ENCODE peak calls at places on chromosomes 3 and 15, in six cellular contexts. One of them, this sample, is unnamed.
A peak's percentile ranks its signal among the peaks of the same experiment; 100 is the strongest.

GRCh38 chr15:45186771-45187577 is 792 bp downstream of the SHF start:
- DNase-seq in H1: peak; percentile 69
- DNase-seq in IMR-90: no peak
- DNase-seq in trophoblast cell: peak; percentile 26
- DNase-seq in neuronal stem cell: no peak
- DNase-seq in mesenchymal stem cell: no peak
- DNase-seq in this sample: peak; percentile 47

GRCh38 chr15:66211670-66212455 is 41.7 kb downstream of the MEGF11 start:
- DNase-seq in IMR-90: no peak
- DNase-seq in mesenchymal stem cell: no peak
- DNase-seq in trophoblast cell: no peak
- DNase-seq in H1: no peak
- DNase-seq in neuronal stem cell: no peak
- DNase-seq in this sample: no peak

GRCh38 chr3:164465172-164465571 is 613.1 kb downstream of the SI start:
- DNase-seq in neuronal stem cell: no peak
- DNase-seq in IMR-90: peak; percentile 1
- DNase-seq in trophoblast cell: no peak
- DNase-seq in mesenchymal stem cell: peak; percentile 76
- DNase-seq in H1: no peak
- DNase-seq in this sample: no peak

GRCh38 chr15:89068325-89068784 is 19.9 kb upstream of the ABHD2 start:
- DNase-seq in neuronal stem cell: no peak
- DNase-seq in IMR-90: peak; percentile 98
- DNase-seq in mesenchymal stem cell: no peak
- DNase-seq in trophoblast cell: no peak
- DNase-seq in H1: no peak
- DNase-seq in this sample: no peak

GRCh38 chr3:157754415-157754814 is 251.2 kb upstream of the VEPH1 start:
- DNase-seq in H1: no peak
- DNase-seq in mesenchymal stem cell: no peak
- DNase-seq in IMR-90: no peak
- DNase-seq in neuronal stem cell: peak; percentile 27
- DNase-seq in trophoblast cell: no peak
- DNase-seq in this sample: no peak

GRCh38 chr3:126134219-126134975 is 46.0 kb downstream of the ALDH1L1 start:
- DNase-seq in neuronal stem cell: peak; percentile 72
- DNase-seq in mesenchymal stem cell: peak; percentile 52
- DNase-seq in IMR-90: peak; percentile 36
- DNase-seq in trophoblast cell: peak; percentile 76
- DNase-seq in H1: peak; percentile 87
- DNase-seq in this sample: peak; percentile 79

GRCh38 chr15:81098884-81099601 is 35.0 kb upstream of the CFAP161 start:
- DNase-seq in mesenchymal stem cell: no peak
- DNase-seq in H1: peak; percentile 38
- DNase-seq in IMR-90: peak; percentile 36
- DNase-seq in neuronal stem cell: no peak
- DNase-seq in trophoblast cell: no peak
- DNase-seq in this sample: no peak

GRCh38 chr3:32304510-32304909 is 66.0 kb downstream of the CMTM8 start:
- DNase-seq in neuronal stem cell: no peak
- DNase-seq in IMR-90: no peak
- DNase-seq in mesenchymal stem cell: no peak
- DNase-seq in trophoblast cell: peak; percentile 25
- DNase-seq in H1: no peak
- DNase-seq in this sample: no peak

GRCh38 chr3:129166579-129167332 is 5.9 kb upstream of the ISY1 start:
- DNase-seq in mesenchymal stem cell: no peak
- DNase-seq in IMR-90: no peak
- DNase-seq in trophoblast cell: no peak
- DNase-seq in neuronal stem cell: no peak
- DNase-seq in H1: no peak
- DNase-seq in this sample: no peak

GRCh38 chr3:146223401-146224373 is 27.2 kb downstream of the PLSCR4 start:
- DNase-seq in H1: no peak
- DNase-seq in IMR-90: peak; percentile 34
- DNase-seq in mesenchymal stem cell: no peak
- DNase-seq in trophoblast cell: peak; percentile 24
- DNase-seq in neuronal stem cell: no peak
- DNase-seq in this sample: no peak

GRCh38 chr3:127035672-127036071 is 52.8 kb downstream of the PLXNA1 start:
- DNase-seq in trophoblast cell: peak; percentile 25
- DNase-seq in IMR-90: peak; percentile 77
- DNase-seq in mesenchymal stem cell: peak; percentile 82
- DNase-seq in neuronal stem cell: no peak
- DNase-seq in H1: no peak
- DNase-seq in this sample: no peak

GRCh38 chr15:38671675-38672141 is 107.1 kb upstream of the RASGRP1 start:
- DNase-seq in H1: no peak
- DNase-seq in mesenchymal stem cell: no peak
- DNase-seq in IMR-90: peak; percentile 6
- DNase-seq in neuronal stem cell: no peak
- DNase-seq in trophoblast cell: peak; percentile 31
- DNase-seq in this sample: no peak

GRCh38 chr15:55909036-55909811 is 84.2 kb downstream of the NEDD4 start:
- DNase-seq in neuronal stem cell: no peak
- DNase-seq in H1: no peak
- DNase-seq in mesenchymal stem cell: peak; percentile 57
- DNase-seq in IMR-90: peak; percentile 70
- DNase-seq in trophoblast cell: peak; percentile 6
- DNase-seq in this sample: no peak

GRCh38 chr15:45871121-45871855 is 236.5 kb downstream of the SQOR start:
- DNase-seq in IMR-90: no peak
- DNase-seq in trophoblast cell: no peak
- DNase-seq in H1: no peak
- DNase-seq in neuronal stem cell: no peak
- DNase-seq in mesenchymal stem cell: peak; percentile 10
- DNase-seq in this sample: no peak

GRCh38 chr3:172675371-172676193 is 35.3 kb downstream of the NCEH1 start:
- DNase-seq in IMR-90: peak; percentile 65
- DNase-seq in trophoblast cell: peak; percentile 91
- DNase-seq in H1: no peak
- DNase-seq in neuronal stem cell: peak; percentile 58
- DNase-seq in mesenchymal stem cell: peak; percentile 77
- DNase-seq in this sample: no peak

GRCh38 chr3:194133661-194134230 is 2.2 kb upstream of the HES1 start:
- DNase-seq in IMR-90: peak; percentile 55
- DNase-seq in H1: peak; percentile 64
- DNase-seq in neuronal stem cell: peak; percentile 51
- DNase-seq in trophoblast cell: peak; percentile 46
- DNase-seq in mesenchymal stem cell: peak; percentile 91
- DNase-seq in this sample: peak; percentile 65

GRCh38 chr3:13600950-13601691 is 52.2 kb downstream of the FBLN2 start:
- DNase-seq in IMR-90: peak; percentile 80
- DNase-seq in H1: no peak
- DNase-seq in trophoblast cell: peak; percentile 97
- DNase-seq in neuronal stem cell: no peak
- DNase-seq in mesenchymal stem cell: peak; percentile 21
- DNase-seq in this sample: no peak

GRCh38 chr15:66212471-66212870 is 41.1 kb downstream of the MEGF11 start:
- DNase-seq in trophoblast cell: no peak
- DNase-seq in neuronal stem cell: no peak
- DNase-seq in H1: no peak
- DNase-seq in mesenchymal stem cell: no peak
- DNase-seq in IMR-90: no peak
- DNase-seq in this sample: no peak

GRCh38 chr3:30516238-30516637 is 90.2 kb upstream of the TGFBR2 start:
- DNase-seq in neuronal stem cell: no peak
- DNase-seq in mesenchymal stem cell: no peak
- DNase-seq in trophoblast cell: no peak
- DNase-seq in H1: no peak
- DNase-seq in IMR-90: peak; percentile 43
- DNase-seq in this sample: no peak

GRCh38 chr3:182241777-182242556 is 530.2 kb downstream of the SOX2 start:
- DNase-seq in mesenchymal stem cell: peak; percentile 24
- DNase-seq in trophoblast cell: no peak
- DNase-seq in IMR-90: no peak
- DNase-seq in H1: no peak
- DNase-seq in neuronal stem cell: peak; percentile 67
- DNase-seq in this sample: no peak

GRCh38 chr3:42214064-42214463 is 51.9 kb downstream of the CCK start:
- DNase-seq in IMR-90: no peak
- DNase-seq in neuronal stem cell: no peak
- DNase-seq in mesenchymal stem cell: no peak
- DNase-seq in H1: no peak
- DNase-seq in trophoblast cell: no peak
- DNase-seq in this sample: no peak

GRCh38 chr3:42213417-42213816 is 52.6 kb downstream of the CCK start:
- DNase-seq in neuronal stem cell: no peak
- DNase-seq in trophoblast cell: no peak
- DNase-seq in H1: no peak
- DNase-seq in mesenchymal stem cell: no peak
- DNase-seq in IMR-90: no peak
- DNase-seq in this sample: no peak

GRCh38 chr3:42216820-42217416 is 49.1 kb downstream of the CCK start:
- DNase-seq in IMR-90: peak; percentile 59
- DNase-seq in trophoblast cell: no peak
- DNase-seq in mesenchymal stem cell: peak; percentile 67
- DNase-seq in neuronal stem cell: no peak
- DNase-seq in H1: peak; percentile 2
- DNase-seq in this sample: no peak

GRCh38 chr3:42214565-42215283 is 51.3 kb downstream of the CCK start:
- DNase-seq in mesenchymal stem cell: peak; percentile 37
- DNase-seq in trophoblast cell: no peak
- DNase-seq in neuronal stem cell: no peak
- DNase-seq in IMR-90: peak; percentile 68
- DNase-seq in H1: no peak
- DNase-seq in this sample: no peak

DNA sequence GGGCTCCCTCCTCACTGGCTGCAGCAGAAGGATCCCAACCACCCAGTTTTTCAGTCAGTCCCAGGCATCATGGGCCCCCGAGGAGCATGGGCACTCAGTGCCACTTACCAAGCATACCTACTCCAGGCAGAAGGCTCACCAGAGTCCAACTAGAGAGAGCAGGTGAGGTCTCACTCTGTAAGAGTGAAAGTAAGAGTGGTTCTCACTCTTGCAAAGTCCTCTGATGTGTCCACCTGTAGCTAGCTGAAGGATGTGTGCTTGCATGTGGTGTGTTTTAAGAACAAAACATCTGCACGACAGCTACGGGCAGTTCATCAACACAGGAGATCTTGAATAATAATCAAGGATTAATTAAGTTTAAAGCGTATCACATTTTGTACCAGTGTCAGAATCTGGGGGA is 49.7 kb downstream of the CCK start:
- DNase-seq in trophoblast cell: no peak
- DNase-seq in neuronal stem cell: no peak
- DNase-seq in H1: no peak
- DNase-seq in mesenchymal stem cell: no peak
- DNase-seq in IMR-90: no peak
- DNase-seq in this sample: no peak
- H3K9ac ChIP-seq in trophoblast cell: no peak overlapping the region
- H3K9ac ChIP-seq in neuronal stem cell: no peak overlapping the region
- H3K9ac ChIP-seq in H1: no peak overlapping the region
- H3K9ac ChIP-seq in mesenchymal stem cell: no peak overlapping the region
- H3K9ac ChIP-seq in IMR-90: no peak overlapping the region
- H3K9ac ChIP-seq in this sample: no peak overlapping the region

GRCh38 chr3:114310701-114311100 is 16.9 kb downstream of the TIGIT start:
- DNase-seq in neuronal stem cell: no peak
- DNase-seq in IMR-90: peak; percentile 40
- DNase-seq in mesenchymal stem cell: no peak
- DNase-seq in H1: no peak
- DNase-seq in trophoblast cell: no peak
- DNase-seq in this sample: no peak
- H3K14ac ChIP-seq in neuronal stem cell: no peak overlapping the region
- H3K14ac ChIP-seq in IMR-90: no peak overlapping the region
- H3K14ac ChIP-seq in mesenchymal stem cell: no peak overlapping the region
- H3K14ac ChIP-seq in H1: no peak overlapping the region
- H3K14ac ChIP-seq in trophoblast cell: no peak overlapping the region
- H3K14ac ChIP-seq in this sample: no peak overlapping the region

GRCh38 chr15:82580713-82581112 is 40.5 kb upstream of the RPS17 start:
- DNase-seq in neuronal stem cell: no peak
- DNase-seq in mesenchymal stem cell: no peak
- DNase-seq in trophoblast cell: no peak
- DNase-seq in IMR-90: no peak
- DNase-seq in H1: no peak
- DNase-seq in this sample: no peak
- H3K9ac ChIP-seq in neuronal stem cell: no peak overlapping the region
- H3K9ac ChIP-seq in mesenchymal stem cell: no peak overlapping the region
- H3K9ac ChIP-seq in trophoblast cell: no peak overlapping the region
- H3K9ac ChIP-seq in IMR-90: no peak overlapping the region
- H3K9ac ChIP-seq in H1: no peak overlapping the region
- H3K9ac ChIP-seq in this sample: no peak overlapping the region

DNA sequence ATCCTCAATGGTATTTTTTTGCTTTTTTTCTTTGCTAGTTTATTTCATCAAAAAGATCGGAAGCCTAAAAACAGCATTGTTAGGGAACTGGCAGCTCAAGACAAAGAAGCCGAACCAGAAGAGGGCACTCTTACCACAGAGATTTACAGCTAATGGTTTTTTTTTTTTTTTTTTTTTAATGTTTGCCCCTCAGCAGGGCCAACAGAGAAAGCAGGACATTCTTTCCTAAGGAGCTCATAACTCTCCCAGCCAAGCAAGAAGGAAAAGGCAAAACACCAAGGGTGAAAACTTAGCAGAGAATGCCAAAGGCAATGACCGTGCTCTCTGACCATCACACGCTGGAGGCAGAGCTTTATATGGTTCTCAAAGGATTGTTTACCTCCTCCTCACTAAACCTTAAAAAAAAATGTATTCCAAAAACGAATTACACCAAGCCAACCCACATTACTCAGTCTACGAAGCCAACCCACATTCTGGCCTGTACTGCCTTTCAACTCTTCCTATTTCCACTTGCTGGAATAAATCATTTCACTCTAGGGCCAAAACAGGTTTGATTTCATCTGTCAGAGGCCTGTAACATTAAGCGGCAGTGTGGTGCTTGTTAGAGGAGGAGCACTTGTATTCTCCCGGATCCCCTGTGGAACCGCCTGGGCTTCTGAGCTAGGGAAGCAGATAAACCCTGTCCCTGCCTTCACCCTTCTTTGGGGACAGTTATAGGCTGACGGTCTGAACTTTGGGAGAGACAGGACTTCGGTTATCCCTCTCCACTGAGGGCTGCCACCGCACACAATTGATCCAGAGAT is 35.6 kb upstream of the GYG1 start:
- DNase-seq in neuronal stem cell: peak; percentile 43
- DNase-seq in trophoblast cell: peak; percentile 66
- DNase-seq in H1: peak; percentile 53
- DNase-seq in IMR-90: peak; percentile 95
- DNase-seq in mesenchymal stem cell: peak; percentile 90
- DNase-seq in this sample: no peak
- H3K14ac ChIP-seq in neuronal stem cell: no peak overlapping the region
- H3K14ac ChIP-seq in trophoblast cell: no peak overlapping the region
- H3K14ac ChIP-seq in H1: no peak overlapping the region
- H3K14ac ChIP-seq in IMR-90: peak overlapping the region; percentile 84
- H3K14ac ChIP-seq in mesenchymal stem cell: no peak overlapping the region
- H3K14ac ChIP-seq in this sample: no peak overlapping the region